ENCODE peak calls at places on chromosomes 13 and 19, in nine cellular contexts. One of them, this sample, is unnamed. For H3K27me3 and H3K36me3, the result is how much of the 10 kb centered on the place peaks cover.

GRCh38 chr19:44356383-44357111 is at the start of gene ZNF112:
- DNase-seq in aorta: peak
- DNase-seq in osteoblast: peak
- DNase-seq in upper lobe of right lung: peak
- DNase-seq in adipocyte: peak
- DNase-seq in GM23338: peak
- DNase-seq in breast epithelium: peak
- DNase-seq in endodermal cell: peak
- DNase-seq in cardiac muscle cell: peak
- DNase-seq in this sample: peak

GRCh38 chr19:38852231-38853044 is 2.7 kb upstream of the HNRNPL start:
- DNase-seq in aorta: peak
- DNase-seq in osteoblast: peak
- DNase-seq in upper lobe of right lung: peak
- DNase-seq in adipocyte: peak
- DNase-seq in GM23338: peak
- DNase-seq in breast epithelium: peak
- DNase-seq in endodermal cell: peak
- DNase-seq in cardiac muscle cell: peak
- DNase-seq in this sample: peak

GRCh38 chr19:44948763-44949374 is 3.0 kb downstream of the APOC2 start:
- DNase-seq in aorta: no peak
- DNase-seq in osteoblast: peak
- DNase-seq in upper lobe of right lung: no peak
- DNase-seq in adipocyte: no peak
- DNase-seq in GM23338: no peak
- DNase-seq in breast epithelium: no peak
- DNase-seq in endodermal cell: no peak
- DNase-seq in cardiac muscle cell: no peak
- DNase-seq in this sample: no peak

GRCh38 chr19:5470264-5470671 is 15.1 kb downstream of the ZNRF4 start:
- DNase-seq in aorta: no peak
- DNase-seq in osteoblast: no peak
- DNase-seq in upper lobe of right lung: no peak
- DNase-seq in adipocyte: no peak
- DNase-seq in GM23338: no peak
- DNase-seq in breast epithelium: no peak
- DNase-seq in endodermal cell: no peak
- DNase-seq in cardiac muscle cell: no peak
- DNase-seq in this sample: no peak

GRCh38 chr19:46746281-46746965 is at the start of gene STRN4:
- DNase-seq in aorta: no peak
- DNase-seq in osteoblast: peak
- DNase-seq in upper lobe of right lung: peak
- DNase-seq in adipocyte: peak
- DNase-seq in GM23338: peak
- DNase-seq in breast epithelium: no peak
- DNase-seq in endodermal cell: peak
- DNase-seq in cardiac muscle cell: peak
- DNase-seq in this sample: peak

GRCh38 chr13:99730403-99730802 is 229.1 kb downstream of the TM9SF2 start:
- DNase-seq in aorta: no peak
- DNase-seq in osteoblast: no peak
- DNase-seq in upper lobe of right lung: no peak
- DNase-seq in adipocyte: no peak
- DNase-seq in GM23338: no peak
- DNase-seq in breast epithelium: no peak
- DNase-seq in endodermal cell: no peak
- DNase-seq in cardiac muscle cell: no peak
- DNase-seq in this sample: no peak

GRCh38 chr13:95564091-95564490 is 11.6 kb downstream of the CLDN10 start:
- DNase-seq in aorta: no peak
- DNase-seq in osteoblast: peak
- DNase-seq in upper lobe of right lung: no peak
- DNase-seq in adipocyte: no peak
- DNase-seq in GM23338: no peak
- DNase-seq in breast epithelium: no peak
- DNase-seq in endodermal cell: no peak
- DNase-seq in cardiac muscle cell: peak
- DNase-seq in this sample: peak

GRCh38 chr13:113820813-113821651 is 42.8 kb downstream of the GAS6 start:
- DNase-seq in aorta: peak
- DNase-seq in osteoblast: peak
- DNase-seq in upper lobe of right lung: no peak
- DNase-seq in adipocyte: peak
- DNase-seq in GM23338: no peak
- DNase-seq in breast epithelium: peak
- DNase-seq in endodermal cell: no peak
- DNase-seq in cardiac muscle cell: peak
- DNase-seq in this sample: no peak

GRCh38 chr13:99984463-99985242 is 3.1 kb downstream of the ZIC2 start:
- DNase-seq in aorta: no peak
- DNase-seq in osteoblast: peak
- DNase-seq in upper lobe of right lung: no peak
- DNase-seq in adipocyte: no peak
- DNase-seq in GM23338: peak
- DNase-seq in breast epithelium: no peak
- DNase-seq in endodermal cell: peak
- DNase-seq in cardiac muscle cell: no peak
- DNase-seq in this sample: peak

GRCh38 chr13:33426131-33426530 is 140.6 kb upstream of the STARD13 start:
- DNase-seq in aorta: no peak
- DNase-seq in osteoblast: no peak
- DNase-seq in upper lobe of right lung: no peak
- DNase-seq in adipocyte: no peak
- DNase-seq in GM23338: no peak
- DNase-seq in breast epithelium: no peak
- DNase-seq in endodermal cell: no peak
- DNase-seq in cardiac muscle cell: no peak
- DNase-seq in this sample: no peak

GRCh38 chr13:48539550-48539949 is 6.7 kb upstream of the RCBTB2 start:
- DNase-seq in aorta: no peak
- DNase-seq in osteoblast: no peak
- DNase-seq in upper lobe of right lung: no peak
- DNase-seq in adipocyte: peak
- DNase-seq in GM23338: no peak
- DNase-seq in breast epithelium: no peak
- DNase-seq in endodermal cell: no peak
- DNase-seq in cardiac muscle cell: no peak
- DNase-seq in this sample: no peak

GRCh38 chr19:6654347-6655310 is 15.3 kb downstream of the TNFSF14 start:
- DNase-seq in aorta: no peak
- DNase-seq in osteoblast: peak
- DNase-seq in upper lobe of right lung: no peak
- DNase-seq in adipocyte: no peak
- DNase-seq in GM23338: no peak
- DNase-seq in breast epithelium: no peak
- DNase-seq in endodermal cell: no peak
- DNase-seq in cardiac muscle cell: no peak
- DNase-seq in this sample: no peak

GRCh38 chr13:49956131-49956530 is 20.0 kb upstream of the SPRYD7 start:
- DNase-seq in aorta: no peak
- DNase-seq in osteoblast: no peak
- DNase-seq in upper lobe of right lung: no peak
- DNase-seq in adipocyte: no peak
- DNase-seq in GM23338: no peak
- DNase-seq in breast epithelium: no peak
- DNase-seq in endodermal cell: no peak
- DNase-seq in cardiac muscle cell: no peak
- DNase-seq in this sample: no peak

GRCh38 chr13:32150239-32150638 is 118.7 kb downstream of the FRY start:
- DNase-seq in aorta: no peak
- DNase-seq in osteoblast: no peak
- DNase-seq in upper lobe of right lung: no peak
- DNase-seq in adipocyte: peak
- DNase-seq in GM23338: no peak
- DNase-seq in breast epithelium: no peak
- DNase-seq in endodermal cell: no peak
- DNase-seq in cardiac muscle cell: peak
- DNase-seq in this sample: no peak

GRCh38 chr13:95902736-95903135 is 150.5 kb downstream of the UGGT2 start:
- DNase-seq in aorta: no peak
- DNase-seq in osteoblast: no peak
- DNase-seq in upper lobe of right lung: no peak
- DNase-seq in adipocyte: peak
- DNase-seq in GM23338: no peak
- DNase-seq in breast epithelium: no peak
- DNase-seq in endodermal cell: no peak
- DNase-seq in cardiac muscle cell: peak
- DNase-seq in this sample: no peak

GRCh38 chr13:21688056-21688455 is 17.2 kb downstream of the FGF9 start:
- DNase-seq in aorta: no peak
- DNase-seq in osteoblast: no peak
- DNase-seq in upper lobe of right lung: no peak
- DNase-seq in adipocyte: no peak
- DNase-seq in GM23338: no peak
- DNase-seq in breast epithelium: no peak
- DNase-seq in endodermal cell: no peak
- DNase-seq in cardiac muscle cell: no peak
- DNase-seq in this sample: no peak

GRCh38 chr13:74026753-74027152 is 107.5 kb downstream of the KLF12 start:
- DNase-seq in aorta: no peak
- DNase-seq in osteoblast: no peak
- DNase-seq in upper lobe of right lung: no peak
- DNase-seq in adipocyte: no peak
- DNase-seq in GM23338: peak
- DNase-seq in breast epithelium: no peak
- DNase-seq in endodermal cell: peak
- DNase-seq in cardiac muscle cell: peak
- DNase-seq in this sample: peak

DNA sequence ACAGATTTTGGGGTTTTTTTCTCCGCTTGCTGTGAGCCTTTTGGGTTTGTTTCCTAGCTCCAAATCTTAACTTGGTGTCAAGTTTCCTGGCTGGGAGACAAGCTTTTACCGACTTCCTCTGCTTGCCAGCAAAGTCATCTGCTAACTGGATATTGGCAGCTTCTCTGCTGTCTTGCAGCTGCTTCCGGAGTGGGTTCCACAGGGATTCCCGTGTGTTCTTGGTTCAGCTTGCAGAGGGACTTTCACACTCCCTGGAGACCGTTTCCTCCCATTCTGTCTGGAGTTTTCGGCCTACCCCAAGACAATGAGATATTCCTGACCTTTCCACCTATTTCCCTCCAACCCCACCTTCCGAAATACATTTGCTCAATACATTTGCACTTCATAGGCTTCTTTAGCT is 2.2 kb upstream of the COLGALT1 start:
- DNase-seq in aorta: no peak
- DNase-seq in osteoblast: peak
- DNase-seq in upper lobe of right lung: no peak
- DNase-seq in adipocyte: peak
- DNase-seq in GM23338: peak
- DNase-seq in breast epithelium: no peak
- DNase-seq in endodermal cell: no peak
- DNase-seq in cardiac muscle cell: peak
- DNase-seq in this sample: no peak
- H3K4me3 ChIP-seq in aorta: no peak
- H3K4me3 ChIP-seq in osteoblast: peak
- H3K4me3 ChIP-seq in upper lobe of right lung: no peak
- H3K4me3 ChIP-seq in adipocyte: peak
- H3K4me3 ChIP-seq in GM23338: no peak
- H3K4me3 ChIP-seq in breast epithelium: no peak
- H3K4me3 ChIP-seq in endodermal cell: no peak
- H3K4me3 ChIP-seq in cardiac muscle cell: no peak
- H3K4me3 ChIP-seq in this sample: no peak

DNA sequence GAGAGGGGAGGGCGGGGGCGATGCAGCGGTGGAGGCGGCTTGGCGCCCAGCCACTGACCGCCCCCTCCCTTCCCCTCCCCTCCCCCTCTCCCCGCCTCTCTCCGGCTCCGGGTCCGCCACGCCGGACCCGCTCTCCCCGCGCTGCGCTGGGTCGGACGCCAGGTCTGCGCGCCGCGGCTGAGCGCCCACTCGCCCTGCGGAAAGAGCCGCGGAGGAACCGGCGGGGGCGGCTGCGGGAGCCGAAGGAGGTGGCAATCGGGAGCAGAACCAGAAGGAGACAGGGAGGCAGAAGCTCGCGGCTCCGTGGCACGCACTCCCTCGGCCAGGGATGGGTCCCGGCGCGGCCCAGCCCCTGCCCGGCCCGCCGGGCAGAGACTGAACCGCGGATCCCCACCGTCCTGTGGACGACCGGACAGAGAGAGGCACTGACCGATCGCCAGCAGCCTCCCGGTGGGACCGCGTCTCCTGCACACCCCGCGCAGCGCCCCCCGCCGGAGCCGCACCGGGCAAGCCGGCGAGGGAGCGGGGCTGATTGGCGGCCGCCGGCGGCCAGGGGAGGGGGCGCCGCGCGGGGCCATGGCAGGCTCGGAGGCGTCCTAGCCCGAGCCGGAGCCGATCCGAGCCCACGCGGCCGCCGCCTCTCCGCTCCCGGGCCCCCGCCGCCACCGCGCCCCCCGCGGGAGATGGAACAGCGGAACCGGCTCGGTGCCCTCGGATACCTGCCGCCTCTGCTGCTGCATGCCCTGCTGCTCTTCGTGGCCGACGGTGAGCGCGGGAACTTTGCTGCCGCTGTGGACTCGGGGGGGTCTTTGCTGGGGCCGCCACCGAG is at the start of gene VSTM2B:
- DNase-seq in aorta: peak
- DNase-seq in osteoblast: peak
- DNase-seq in upper lobe of right lung: peak
- DNase-seq in adipocyte: no peak
- DNase-seq in GM23338: peak
- DNase-seq in breast epithelium: no peak
- DNase-seq in endodermal cell: peak
- DNase-seq in cardiac muscle cell: no peak
- DNase-seq in this sample: peak
- H3K27me3 ChIP-seq in aorta: under half
- H3K27me3 ChIP-seq in osteoblast: under half
- H3K27me3 ChIP-seq in upper lobe of right lung: half or more
- H3K27me3 ChIP-seq in adipocyte: half or more
- H3K27me3 ChIP-seq in GM23338: half or more
- H3K27me3 ChIP-seq in breast epithelium: under half
- H3K27me3 ChIP-seq in endodermal cell: half or more
- H3K27me3 ChIP-seq in cardiac muscle cell: half or more
- H3K27me3 ChIP-seq in this sample: half or more

DNA sequence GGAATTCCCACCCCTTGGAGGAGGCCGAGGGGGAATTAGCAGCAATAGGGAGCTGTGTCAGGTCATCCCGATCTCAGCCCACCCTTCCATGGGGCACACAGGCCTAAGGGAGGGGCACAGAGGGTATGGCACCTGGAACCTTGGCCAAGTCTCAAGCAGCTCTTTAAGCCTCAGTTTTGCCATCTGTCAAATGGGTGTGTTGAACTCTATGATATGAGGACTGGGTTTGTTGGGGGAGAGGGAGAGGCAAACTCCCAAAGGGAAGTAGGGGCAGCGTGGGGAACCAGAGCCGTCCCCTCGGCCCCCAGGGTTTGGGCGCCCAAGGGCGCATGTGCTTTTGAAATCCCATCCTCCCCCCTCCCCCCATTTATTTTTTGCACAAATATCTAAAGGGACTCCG is 49.7 kb downstream of the COLGALT1 start:
- DNase-seq in aorta: no peak
- DNase-seq in osteoblast: no peak
- DNase-seq in upper lobe of right lung: no peak
- DNase-seq in adipocyte: no peak
- DNase-seq in GM23338: no peak
- DNase-seq in breast epithelium: no peak
- DNase-seq in endodermal cell: no peak
- DNase-seq in cardiac muscle cell: no peak
- DNase-seq in this sample: no peak
- H3K36me3 ChIP-seq in aorta: under half
- H3K36me3 ChIP-seq in osteoblast: under half
- H3K36me3 ChIP-seq in upper lobe of right lung: under half
- H3K36me3 ChIP-seq in adipocyte: under half
- H3K36me3 ChIP-seq in GM23338: under half
- H3K36me3 ChIP-seq in breast epithelium: under half
- H3K36me3 ChIP-seq in endodermal cell: under half
- H3K36me3 ChIP-seq in cardiac muscle cell: under half
- H3K36me3 ChIP-seq in this sample: under half

GRCh38 chr13:68023838-68024581 is 793.9 kb upstream of the PCDH9 start:
- DNase-seq in aorta: no peak
- DNase-seq in osteoblast: no peak
- DNase-seq in upper lobe of right lung: no peak
- DNase-seq in adipocyte: no peak
- DNase-seq in GM23338: peak
- DNase-seq in breast epithelium: no peak
- DNase-seq in endodermal cell: no peak
- DNase-seq in cardiac muscle cell: no peak
- DNase-seq in this sample: no peak
- H3K4me3 ChIP-seq in aorta: no peak
- H3K4me3 ChIP-seq in osteoblast: no peak
- H3K4me3 ChIP-seq in upper lobe of right lung: no peak
- H3K4me3 ChIP-seq in adipocyte: no peak
- H3K4me3 ChIP-seq in GM23338: peak
- H3K4me3 ChIP-seq in breast epithelium: no peak
- H3K4me3 ChIP-seq in endodermal cell: no peak
- H3K4me3 ChIP-seq in cardiac muscle cell: no peak
- H3K4me3 ChIP-seq in this sample: no peak